ENCODE peak calls at places on chromosomes 6 and 20, in five cellular contexts. One of them, this sample, is unnamed.

GRCh38 chr6:93721386-93722048 is 302.2 kb upstream of the EPHA7 start:
- DNase-seq in activated CD4-positive, alpha-beta T cell treated with anti-CD3 and anti-CD28 coated beads, Interleukin-2, amount 50 U/mL, for 1 hour: no peak
- DNase-seq in anterior cingulate cortex: no peak
- DNase-seq in NCI-H524: peak; percentile 7
- DNase-seq in heart right ventricle: no peak
- DNase-seq in this sample: no peak

GRCh38 chr6:5671162-5671561 is 335.6 kb downstream of the NRN1 start:
- DNase-seq in activated CD4-positive, alpha-beta T cell treated with anti-CD3 and anti-CD28 coated beads, Interleukin-2, amount 50 U/mL, for 1 hour: no peak
- DNase-seq in anterior cingulate cortex: no peak
- DNase-seq in NCI-H524: peak; percentile 66
- DNase-seq in heart right ventricle: peak; percentile 12
- DNase-seq in this sample: no peak

GRCh38 chr20:32695089-32695488 is 21.3 kb upstream of the C20orf203 start:
- DNase-seq in activated CD4-positive, alpha-beta T cell treated with anti-CD3 and anti-CD28 coated beads, Interleukin-2, amount 50 U/mL, for 1 hour: no peak
- DNase-seq in anterior cingulate cortex: no peak
- DNase-seq in NCI-H524: no peak
- DNase-seq in heart right ventricle: no peak
- DNase-seq in this sample: no peak

GRCh38 chr6:158002249-158002950 is 20.7 kb downstream of the SYNJ2 start:
- DNase-seq in activated CD4-positive, alpha-beta T cell treated with anti-CD3 and anti-CD28 coated beads, Interleukin-2, amount 50 U/mL, for 1 hour: no peak
- DNase-seq in anterior cingulate cortex: no peak
- DNase-seq in NCI-H524: no peak
- DNase-seq in heart right ventricle: no peak
- DNase-seq in this sample: no peak

GRCh38 chr20:61527626-61528025 is 275.6 kb downstream of the CDH4 start:
- DNase-seq in activated CD4-positive, alpha-beta T cell treated with anti-CD3 and anti-CD28 coated beads, Interleukin-2, amount 50 U/mL, for 1 hour: no peak
- DNase-seq in anterior cingulate cortex: no peak
- DNase-seq in NCI-H524: no peak
- DNase-seq in heart right ventricle: no peak
- DNase-seq in this sample: no peak

GRCh38 chr6:119096683-119097310 is 18.3 kb upstream of the FAM184A start:
- DNase-seq in activated CD4-positive, alpha-beta T cell treated with anti-CD3 and anti-CD28 coated beads, Interleukin-2, amount 50 U/mL, for 1 hour: no peak
- DNase-seq in anterior cingulate cortex: peak; percentile 52
- DNase-seq in NCI-H524: no peak
- DNase-seq in heart right ventricle: peak; percentile 86
- DNase-seq in this sample: peak; percentile 86

GRCh38 chr6:47496935-47497579 is 19.5 kb downstream of the CD2AP start:
- DNase-seq in activated CD4-positive, alpha-beta T cell treated with anti-CD3 and anti-CD28 coated beads, Interleukin-2, amount 50 U/mL, for 1 hour: no peak
- DNase-seq in anterior cingulate cortex: no peak
- DNase-seq in NCI-H524: no peak
- DNase-seq in heart right ventricle: no peak
- DNase-seq in this sample: no peak

GRCh38 chr6:42028234-42029061 is 21.9 kb upstream of the TAF8 start:
- DNase-seq in activated CD4-positive, alpha-beta T cell treated with anti-CD3 and anti-CD28 coated beads, Interleukin-2, amount 50 U/mL, for 1 hour: no peak
- DNase-seq in anterior cingulate cortex: no peak
- DNase-seq in NCI-H524: no peak
- DNase-seq in heart right ventricle: no peak
- DNase-seq in this sample: no peak

This sample was measured in psoas muscle.